ENCODE peak calls at places on chromosomes 16 and 17, in four cellular contexts. H is mesendoderm, C is PC-9, E is GM23248. B is an unnamed sample.

GRCh38 chr16:55471448-55472097 is 7.4 kb upstream of the MMP2 start:
- DNase-seq in H (peak; percentile 75), C (peak; percentile 41), E (peak; percentile 94), B (peak; percentile 92)

GRCh38 chr17:40023590-40024292 is 8.5 kb downstream of the CSF3 start:
- DNase-seq in H (no peak), C (no peak), E (no peak), B (no peak)

GRCh38 chr17:29930399-29931010 is 477 bp upstream of the SSH2 start:
- DNase-seq in H (peak; percentile 22), C (no peak), E (no peak), B (no peak)

GRCh38 chr16:62036101-62036806 is at the start of gene CDH8:
- DNase-seq in H (peak; percentile 75), C (no peak), E (no peak), B (peak; percentile 32)

GRCh38 chr17:30824356-30825145 is at the start of gene CRLF3:
- DNase-seq in H (peak; percentile 97), C (peak; percentile 91), E (peak; percentile 97), B (peak; percentile 88)

GRCh38 chr16:63982156-63982555 is 1139.7 kb downstream of the CDH11 start:
- DNase-seq in H (peak; percentile 46), C (no peak), E (no peak), B (no peak)

GRCh38 chr16:3149630-3150345 is 15.0 kb downstream of the ZNF213 start:
- DNase-seq in H (peak; percentile 81), C (peak; percentile 73), E (peak; percentile 78), B (peak; percentile 61)

GRCh38 chr17:37527249-37527851 is 37.7 kb downstream of the DUSP14 start:
- DNase-seq in H (peak; percentile 79), C (peak; percentile 12), E (peak; percentile 80), B (peak; percentile 69)

GRCh38 chr17:55174133-55174532 is 90.6 kb upstream of the HLF start:
- DNase-seq in H (no peak), C (no peak), E (no peak), B (no peak)

GRCh38 chr17:55545765-55546164 is 34.5 kb upstream of the SMIM36 start:
- DNase-seq in H (no peak), C (no peak), E (no peak), B (no peak)

GRCh38 chr17:61259360-61259759 is 140.3 kb upstream of the TBX2 start:
- DNase-seq in H (no peak), C (no peak), E (no peak), B (no peak)

GRCh38 chr17:29835438-29836351 is 94.3 kb downstream of the SSH2 start:
- DNase-seq in H (peak; percentile 35), C (no peak), E (peak; percentile 67), B (peak; percentile 65)

GRCh38 chr16:87454391-87454790 is 38.4 kb downstream of the ZCCHC14 start:
- DNase-seq in H (no peak), C (no peak), E (no peak), B (no peak)

GRCh38 chr17:55735784-55736405 is 13.2 kb upstream of the TMEM100 start:
- DNase-seq in H (peak; percentile 59), C (peak; percentile 8), E (peak; percentile 82), B (peak; percentile 74)

GRCh38 chr17:231191-231965 is 49.9 kb upstream of the DOC2B start:
- DNase-seq in H (no peak), C (no peak), E (no peak), B (no peak)

GRCh38 chr17:74325743-74326379 is at the start of gene KIF19:
- DNase-seq in H (peak; percentile 67), C (no peak), E (peak; percentile 35), B (no peak)

GRCh38 chr16:66908116-66908515 is 10.6 kb downstream of the CDH16 start:
- DNase-seq in H (no peak), C (no peak), E (no peak), B (no peak)

GRCh38 chr16:78684655-78685400 is 585.4 kb downstream of the WWOX start:
- DNase-seq in H (no peak), C (no peak), E (peak; percentile 82), B (peak; percentile 24)

GRCh38 chr17:81514735-81515529 is 2.3 kb upstream of the ACTG1 start:
- DNase-seq in H (peak; percentile 88), C (peak; percentile 93), E (peak; percentile 88), B (peak; percentile 85)

GRCh38 chr16:81836279-81837054 is 57.4 kb downstream of the PLCG2 start:
- DNase-seq in H (no peak), C (no peak), E (no peak), B (no peak)

GRCh38 chr16:71383054-71383773 is 24.7 kb downstream of the CALB2 start:
- DNase-seq in H (peak; percentile 84), C (peak; percentile 25), E (peak; percentile 50), B (no peak)

GRCh38 chr17:82378741-82379021 is 7.1 kb downstream of the UTS2R start:
- DNase-seq in H (no peak), C (no peak), E (no peak), B (no peak)

GRCh38 chr17:7792611-7793010 is 41.4 kb upstream of the KDM6B start:
- DNase-seq in H (no peak), C (no peak), E (no peak), B (no peak)

GRCh38 chr17:81322271-81323082 is 27.4 kb upstream of the SLC38A10 start:
- DNase-seq in H (peak; percentile 54), C (no peak), E (peak; percentile 51), B (no peak)

GRCh38 chr17:39635614-39636176 is 1.2 kb upstream of the STARD3 start:
- DNase-seq in H (peak; percentile 55), C (no peak), E (no peak), B (no peak)

GRCh38 chr17:39231091-39231561 is 5.4 kb upstream of the STAC2 start:
- DNase-seq in H (no peak), C (no peak), E (no peak), B (no peak)

GRCh38 chr16:62963846-62964245 is 927.6 kb upstream of the CDH8 start:
- DNase-seq in H (no peak), C (no peak), E (no peak), B (no peak)

GRCh38 chr16:85235988-85236831 is 123.9 kb upstream of the CIBAR2 start:
- DNase-seq in H (no peak), C (no peak), E (peak; percentile 40), B (peak; percentile 44)

GRCh38 chr16:74603848-74604247 is 3.1 kb downstream of the GLG1 start:
- DNase-seq in H (no peak), C (no peak), E (peak; percentile 36), B (peak; percentile 40)

GRCh38 chr17:63696381-63696961 is 3.5 kb downstream of the LIMD2 start:
- DNase-seq in H (peak; percentile 94), C (no peak), E (peak; percentile 60), B (no peak)

GRCh38 chr17:28031174-28031573 is 11.3 kb upstream of the NLK start:
- DNase-seq in H (no peak), C (no peak), E (no peak), B (no peak)

GRCh38 chr17:13008461-13008860 is 9.4 kb downstream of the ELAC2 start:
- DNase-seq in H (no peak), C (no peak), E (no peak), B (no peak)

GRCh38 chr16:28876973-28877641 is 1.2 kb upstream of the ATP2A1 start:
- DNase-seq in H (no peak), C (no peak), E (no peak), B (no peak)

DNA sequence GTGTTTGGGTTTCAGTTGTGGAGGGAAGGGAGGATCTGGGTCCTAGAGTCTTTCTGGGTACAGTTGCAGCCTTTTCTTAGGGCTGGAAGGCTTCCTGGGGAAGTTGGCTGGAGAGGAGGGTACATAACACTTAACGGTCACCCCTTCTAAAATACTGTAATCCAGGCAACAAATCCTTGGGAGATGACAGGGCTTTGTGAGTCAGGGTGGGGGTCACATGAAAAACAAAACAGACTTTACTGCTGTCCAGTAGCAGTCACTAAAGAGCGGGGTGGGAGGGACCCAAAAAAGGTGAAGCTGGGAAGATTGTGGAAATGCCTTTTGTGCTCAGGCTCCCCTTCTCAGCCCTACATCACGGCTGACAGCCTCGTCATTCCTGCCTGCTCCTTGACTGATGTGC is 6.3 kb downstream of the SAP30BP start:
- DNase-seq in H (no peak), C (no peak), E (no peak), B (no peak)
- H3K79me2 ChIP-seq in H (peaks cover 14% of the 10 kb centered on the region), C (peaks cover 59% of the 10 kb centered on the region), E (peaks cover 87% of the 10 kb centered on the region), B (peaks cover 40% of the 10 kb centered on the region)

GRCh38 chr16:26642047-26642664 is 424.6 kb upstream of the C16orf82 start:
- DNase-seq in H (no peak), C (no peak), E (no peak), B (no peak)

GRCh38 chr16:26645629-26646028 is 421.1 kb upstream of the C16orf82 start:
- DNase-seq in H (peak; percentile 71), C (no peak), E (peak; percentile 10), B (no peak)

GRCh38 chr16:26648851-26649250 is 417.9 kb upstream of the C16orf82 start:
- DNase-seq in H (no peak), C (no peak), E (no peak), B (no peak)

GRCh38 chr16:26643519-26643918 is 423.2 kb upstream of the C16orf82 start:
- DNase-seq in H (no peak), C (no peak), E (peak; percentile 45), B (no peak)

DNA sequence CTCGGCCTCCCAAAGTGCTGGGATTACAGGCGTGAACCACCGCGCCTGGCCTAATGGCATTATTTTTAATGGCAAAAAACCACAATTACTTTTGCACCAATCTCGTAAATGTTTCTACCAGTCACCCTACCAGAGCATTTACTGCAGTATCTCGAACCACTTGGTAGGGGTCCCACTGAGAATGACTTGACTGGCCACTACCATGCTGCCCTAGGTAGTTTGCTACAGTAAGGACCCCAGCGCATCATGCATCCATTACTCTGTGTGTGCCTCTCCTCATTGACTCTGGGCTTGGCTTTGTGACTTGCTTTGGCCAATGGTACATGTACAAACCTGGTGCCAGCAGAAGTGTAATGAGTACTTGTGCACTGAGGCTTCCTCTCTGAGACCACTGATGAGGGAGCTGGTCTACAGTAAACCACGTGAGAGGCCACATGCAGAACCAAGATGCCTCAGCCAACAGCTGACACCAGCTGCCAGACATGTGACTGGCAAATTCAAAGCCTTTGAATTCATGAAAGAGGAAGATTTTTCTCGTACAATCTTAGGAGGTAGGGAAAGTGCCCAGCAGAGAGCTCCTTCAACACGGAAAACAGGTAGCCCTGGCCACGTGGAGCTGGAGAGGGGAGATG is 421.7 kb upstream of the C16orf82 start:
- DNase-seq in H (no peak), C (no peak), E (no peak), B (no peak)
- H3K4me1 ChIP-seq in H (no peaks in the 10 kb centered on the region), C (no peaks in the 10 kb centered on the region), E (no peaks in the 10 kb centered on the region), B (no peaks in the 10 kb centered on the region)

DNA sequence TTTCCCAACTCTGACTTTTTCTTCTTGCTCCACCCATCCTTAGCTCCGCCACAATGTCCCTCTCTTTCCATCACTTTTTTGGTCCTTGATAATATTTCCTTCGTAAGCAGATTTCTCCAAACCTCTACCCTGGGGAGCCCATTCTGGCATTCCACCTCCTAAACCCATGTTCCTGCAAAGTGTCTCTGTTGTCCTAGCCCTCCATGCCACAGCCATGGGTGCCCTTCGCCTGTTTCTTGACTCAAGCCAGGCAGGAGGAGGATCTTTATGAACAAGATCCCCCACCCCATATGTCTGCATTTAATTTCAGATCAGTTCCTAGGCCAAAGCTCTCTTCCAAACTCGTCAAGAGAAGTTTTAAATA is 42.3 kb downstream of the GAS7 start:
- DNase-seq in H (no peak), C (no peak), E (no peak), B (no peak)
- H3K79me2 ChIP-seq in H (no peaks in the 10 kb centered on the region), C (no peaks in the 10 kb centered on the region), E (no peaks in the 10 kb centered on the region), B (no peaks in the 10 kb centered on the region)

DNA sequence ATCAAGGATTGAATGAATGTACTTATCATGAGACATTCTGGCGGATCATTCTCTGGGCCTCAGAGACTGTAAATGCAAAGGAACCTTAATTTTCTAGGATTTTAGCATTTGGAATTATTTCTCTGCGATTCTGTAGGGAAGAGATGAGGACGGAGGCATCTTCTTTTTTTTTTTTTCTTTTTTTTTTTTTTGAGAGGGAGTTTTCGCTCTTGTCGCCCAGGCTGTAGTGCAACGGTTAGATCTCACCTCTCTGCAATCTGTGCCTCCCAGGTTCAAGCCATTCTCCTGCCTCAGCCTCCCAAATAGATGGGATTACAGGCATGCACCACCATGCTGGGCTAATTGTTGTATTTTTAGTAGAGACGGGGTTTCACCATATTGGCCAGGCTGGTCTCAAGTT is 2.1 kb downstream of the ITGAL start:
- DNase-seq in H (no peak), C (no peak), E (no peak), B (no peak)
- H3K4me1 ChIP-seq in H (no peaks in the 10 kb centered on the region), C (no peaks in the 10 kb centered on the region), E (no peaks in the 10 kb centered on the region), B (no peaks in the 10 kb centered on the region)

B was measured in fibroblast of lung.